ENCODE peak calls at places on chromosomes 6 and 20, in seven cellular contexts. G is testis, O is uterus, W is stomach, I is Peyer's patch, Q is heart left ventricle, J is upper lobe of left lung. D is an unnamed sample.

GRCh38 chr20:63160641-63161175 is 55.2 kb downstream of the YTHDF1 start:
- DNase-seq in O (no peak), Q (no peak), I (no peak), W (no peak), G (no peak), J (no peak), D (no peak)

GRCh38 chr20:40892642-40893041 is 136.0 kb upstream of the TOP1 start:
- DNase-seq in J (no peak), W (no peak), Q (no peak), G (no peak), O (no peak), I (no peak), D (no peak)

GRCh38 chr20:48861444-48861843 is 33.6 kb upstream of the PREX1 start:
- DNase-seq in J (no peak), Q (no peak), G (no peak), W (no peak), I (no peak), O (no peak), D (no peak)

GRCh38 chr6:118476554-118476953 is 71.5 kb upstream of the PLN start:
- DNase-seq in Q (no peak), G (no peak), J (no peak), W (no peak), I (no peak), O (no peak), D (no peak)

GRCh38 chr6:125986956-125987617 is 747 bp downstream of the TRMT11 start:
- DNase-seq in O (no peak), W (no peak), J (no peak), I (no peak), G (no peak), Q (no peak), D (no peak)

GRCh38 chr6:119978274-119978889 is 628.8 kb upstream of the MAN1A1 start:
- DNase-seq in G (peak; percentile 40), Q (no peak), O (no peak), I (no peak), J (no peak), W (no peak), D (no peak)

GRCh38 chr20:54856202-54856601 is 380.8 kb downstream of the DOK5 start:
- DNase-seq in W (no peak), G (no peak), I (no peak), Q (no peak), O (no peak), J (no peak), D (no peak)

GRCh38 chr6:114000066-114000465 is 29.1 kb upstream of the HDAC2 start:
- DNase-seq in I (no peak), J (no peak), G (no peak), O (no peak), Q (no peak), W (no peak), D (no peak)

GRCh38 chr20:38827770-38828281 is 22.3 kb downstream of the PPP1R16B start:
- DNase-seq in J (no peak), G (no peak), O (no peak), W (no peak), Q (no peak), I (no peak), D (no peak)

GRCh38 chr6:14549319-14549770 is 431.8 kb downstream of the CD83 start:
- DNase-seq in W (no peak), I (peak; percentile 85), Q (no peak), J (no peak), O (no peak), G (no peak), D (no peak)

GRCh38 chr6:45812937-45813336 is 202.7 kb downstream of the CLIC5 start:
- DNase-seq in J (no peak), O (no peak), I (no peak), W (no peak), Q (no peak), G (no peak), D (no peak)

GRCh38 chr6:158008894-158009891 is 27.5 kb downstream of the SYNJ2 start:
- DNase-seq in O (peak; percentile 59), Q (peak; percentile 58), I (peak; percentile 60), W (no peak), J (no peak), G (peak; percentile 59), D (peak; percentile 47)

GRCh38 chr6:28683945-28684538 is 158.4 kb downstream of the GPX5 start:
- DNase-seq in Q (no peak), O (no peak), G (peak; percentile 70), I (no peak), W (no peak), J (no peak), D (no peak)

GRCh38 chr20:22924949-22925612 is 110.0 kb upstream of the SSTR4 start:
- DNase-seq in I (no peak), O (no peak), Q (no peak), J (peak; percentile 26), W (no peak), G (no peak), D (no peak)

GRCh38 chr20:48621256-48622078 is 206.3 kb downstream of the PREX1 start:
- DNase-seq in G (peak; percentile 24), W (no peak), J (no peak), I (no peak), Q (no peak), O (no peak), D (no peak)

GRCh38 chr20:25389858-25390537 is 637 bp downstream of the ABHD12 start:
- DNase-seq in G (peak; percentile 43), O (peak; percentile 37), I (peak; percentile 53), Q (peak; percentile 49), W (peak; percentile 41), J (peak; percentile 58), D (no peak)

GRCh38 chr6:105838156-105838555 is 248.0 kb upstream of the PRDM1 start:
- DNase-seq in I (no peak), O (no peak), Q (peak; percentile 34), G (no peak), W (no peak), J (no peak), D (no peak)

GRCh38 chr20:44137210-44137781 is 49.7 kb downstream of the JPH2 start:
- DNase-seq in I (no peak), Q (peak; percentile 79), J (no peak), W (no peak), O (peak; percentile 84), G (no peak), D (no peak)

DNA sequence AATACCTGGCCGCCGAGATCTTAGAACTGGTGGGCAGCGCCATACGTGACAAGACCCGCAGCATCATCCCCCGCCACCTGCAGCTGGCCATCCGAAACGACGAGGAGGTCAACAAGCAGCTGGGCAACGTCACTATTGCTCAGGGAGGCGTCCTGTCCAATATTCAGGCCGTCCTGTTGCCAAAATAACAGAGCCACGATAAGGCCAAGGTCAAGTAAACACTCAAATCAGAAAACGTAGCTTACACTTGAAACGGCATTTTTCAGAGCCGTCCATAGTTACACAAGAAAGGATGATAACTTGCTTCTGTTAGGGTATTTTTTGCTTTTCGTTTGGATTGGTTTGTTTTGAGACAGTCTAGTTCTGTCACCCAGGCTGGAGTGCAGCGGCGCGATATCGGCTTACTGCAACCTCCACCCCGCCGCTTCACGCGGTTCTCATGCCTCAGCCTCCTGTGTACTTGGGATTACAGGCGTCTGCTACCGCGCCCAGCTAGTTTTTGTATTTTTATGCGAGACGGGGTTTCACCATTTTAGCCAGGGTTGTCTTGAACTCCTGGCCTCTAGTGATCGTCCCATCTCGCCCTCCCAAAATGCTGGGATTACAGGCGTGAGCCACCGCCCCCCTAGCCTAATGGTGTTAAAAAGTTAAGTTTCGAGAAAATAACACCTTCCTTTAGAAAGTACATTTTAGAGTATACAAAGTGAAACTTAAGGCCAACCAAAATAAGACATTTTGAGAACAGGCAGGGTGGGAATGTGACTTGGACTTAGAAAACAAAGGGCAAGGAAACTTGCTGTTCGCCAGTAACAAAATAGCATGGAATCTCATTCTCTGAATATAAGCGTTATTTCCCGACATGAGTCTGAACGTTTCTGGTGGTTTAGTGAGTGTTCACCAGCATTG is 42.8 kb upstream of the HFE start:
- DNase-seq in W (no peak), J (peak; percentile 54), O (peak; percentile 33), I (peak; percentile 77), G (no peak), Q (no peak), D (no peak)
- TF ChIP-seq POLR2A in W (no peak), J (no peak), O (no peak), I (no peak), G (no peak), Q (no peak), D (no peak)

GRCh38 chr6:85684125-85684808 is 41.6 kb upstream of the SYNCRIP start:
- DNase-seq in O (no peak), I (no peak), G (no peak), W (no peak), Q (no peak), J (no peak), D (no peak)

GRCh38 chr6:85684809-85685171 is 42.1 kb upstream of the SYNCRIP start:
- DNase-seq in O (no peak), W (no peak), J (no peak), I (no peak), Q (no peak), G (no peak), D (no peak)

GRCh38 chr6:85691478-85691877 is 48.8 kb upstream of the SYNCRIP start:
- DNase-seq in W (no peak), I (no peak), G (no peak), J (no peak), O (no peak), Q (no peak), D (no peak)

GRCh38 chr6:85685713-85686112 is 43.0 kb upstream of the SYNCRIP start:
- DNase-seq in Q (no peak), G (no peak), O (no peak), I (no peak), J (no peak), W (no peak), D (no peak)

DNA sequence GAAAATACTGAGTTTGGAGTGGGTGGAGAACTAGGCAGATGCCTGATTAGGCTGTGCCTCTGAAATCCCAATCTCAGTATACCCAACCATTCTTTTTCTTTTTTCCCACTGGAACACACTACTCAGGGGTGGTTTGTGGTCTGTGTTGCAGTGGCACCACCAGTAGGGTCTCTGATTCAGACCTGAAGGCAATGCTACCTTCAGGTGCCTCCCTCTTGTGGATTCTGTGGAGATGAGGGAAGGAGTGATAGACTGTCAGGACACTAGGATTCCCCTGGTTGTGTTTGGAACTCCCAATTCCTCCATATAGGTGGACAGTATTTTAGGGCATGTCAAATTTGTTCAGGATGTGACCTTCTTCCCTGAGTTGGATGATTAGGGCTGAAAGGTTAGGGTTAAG is 47.4 kb upstream of the SYNCRIP start:
- DNase-seq in Q (no peak), J (no peak), I (no peak), G (no peak), W (no peak), O (no peak), D (no peak)
- TF ChIP-seq CTCF in Q (no peak), J (no peak), I (no peak), G (no peak), W (no peak), O (no peak), D (no peak)

DNA sequence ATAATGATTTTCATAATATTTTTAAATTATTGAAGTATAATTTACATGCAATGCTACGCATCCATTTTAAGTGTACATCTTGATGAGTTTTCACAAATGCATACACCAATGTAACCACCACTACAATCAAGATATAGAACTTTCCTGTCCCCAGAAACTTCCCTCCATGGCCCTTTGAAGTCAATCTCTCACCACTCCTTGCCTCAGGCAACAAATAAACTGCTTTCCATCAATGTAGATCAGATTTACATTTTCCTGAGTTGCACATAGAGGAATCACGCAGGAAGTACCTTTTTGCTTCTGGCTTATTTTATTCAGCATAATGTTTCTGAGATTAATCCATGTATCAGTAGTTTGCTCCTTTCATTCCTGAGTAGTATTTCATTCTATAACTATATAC is 59.7 kb upstream of the NNAT start:
- DNase-seq in W (no peak), G (no peak), I (no peak), J (no peak), O (no peak), Q (no peak), D (no peak)
- H3K27me3 ChIP-seq in W (no peaks in the 10 kb centered on the region), G (no peaks in the 10 kb centered on the region), I (no peaks in the 10 kb centered on the region), J (no peaks in the 10 kb centered on the region), O (no peaks in the 10 kb centered on the region), Q (no peaks in the 10 kb centered on the region), D (no peaks in the 10 kb centered on the region)

GRCh38 chr20:32190608-32191415 is 16.7 kb downstream of the PLAGL2 start:
- DNase-seq in J (no peak), Q (no peak), O (no peak), W (no peak), I (peak; percentile 47), G (no peak), D (no peak)
- TF ChIP-seq POLR2A in J (no peak), Q (no peak), O (no peak), W (no peak), I (no peak), G (no peak), D (no peak)

D was measured in tibial nerve.